ENCODE peak calls at places on chromosomes 3 and 15, in four cellular contexts. A is GM12878, L is HepG2, V is H1. I is an unnamed sample.

GRCh38 chr15:33618300-33618699 is 307.5 kb downstream of the RYR3 start:
- DNase-seq in L (no peak), V (no peak), A (no peak), I (no peak)

GRCh38 chr3:157769378-157769777 is 266.2 kb upstream of the VEPH1 start:
- DNase-seq in L (no peak), A (no peak), V (no peak), I (no peak)

GRCh38 chr3:170419301-170420087 is 826 bp downstream of the CLDN11 start:
- DNase-seq in A (no peak), V (no peak), L (no peak), I (no peak)

GRCh38 chr15:48602358-48603122 is 43.0 kb downstream of the FBN1 start:
- DNase-seq in A (no peak), L (no peak), V (no peak), I (no peak)

GRCh38 chr3:33063651-33064051 is 33.3 kb downstream of the GLB1 start:
- DNase-seq in V (no peak), A (peak), L (no peak), I (no peak)

GRCh38 chr3:125067225-125067624 is 11.4 kb upstream of the HEG1 start:
- DNase-seq in V (no peak), A (no peak), L (no peak), I (no peak)

GRCh38 chr3:34022147-34022546 is 223.7 kb downstream of the PDCD6IP start:
- DNase-seq in L (no peak), A (no peak), V (no peak), I (no peak)

GRCh38 chr15:78049691-78050440 is 27.6 kb downstream of the TBC1D2B start:
- DNase-seq in A (peak), V (no peak), L (no peak), I (no peak)

GRCh38 chr3:115693868-115694267 is 70.6 kb downstream of the GAP43 start:
- DNase-seq in A (no peak), V (no peak), L (no peak), I (no peak)

GRCh38 chr15:96851613-96852012 is 521.1 kb downstream of the NR2F2 start:
- DNase-seq in V (no peak), A (no peak), L (no peak), I (no peak)

GRCh38 chr15:96849501-96849900 is 519.0 kb downstream of the NR2F2 start:
- DNase-seq in L (no peak), A (no peak), V (no peak), I (no peak)
- TF ChIP-seq SUZ12 in L (no peak), A (no peak), V (no peak), I (no peak)

DNA sequence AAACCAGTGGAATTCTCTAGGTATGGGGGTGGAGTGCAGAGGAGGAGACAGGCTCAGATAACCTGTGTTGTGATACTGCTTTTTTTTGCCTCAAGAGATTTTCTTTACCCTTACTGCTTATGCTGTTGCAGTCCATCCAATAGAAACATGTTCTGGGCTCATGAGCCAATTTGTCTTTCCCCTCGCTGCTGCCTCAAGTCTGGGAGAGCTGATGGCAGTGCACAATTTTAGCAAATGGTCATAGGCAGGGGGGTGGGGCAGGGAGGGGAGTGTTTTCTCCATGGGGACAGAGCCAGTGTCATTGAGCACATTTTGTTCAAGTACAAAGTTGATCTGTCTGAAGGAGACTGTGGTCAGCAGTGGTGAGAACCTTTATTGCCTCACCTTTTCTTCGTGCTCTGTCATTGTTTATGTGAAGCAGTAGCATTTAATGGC is 134.9 kb downstream of the MBNL1 start:
- DNase-seq in A (no peak), L (no peak), V (no peak), I (no peak)
- H3K4me3 ChIP-seq in A (no peak), L (no peak), V (no peak), I (no peak)

DNA sequence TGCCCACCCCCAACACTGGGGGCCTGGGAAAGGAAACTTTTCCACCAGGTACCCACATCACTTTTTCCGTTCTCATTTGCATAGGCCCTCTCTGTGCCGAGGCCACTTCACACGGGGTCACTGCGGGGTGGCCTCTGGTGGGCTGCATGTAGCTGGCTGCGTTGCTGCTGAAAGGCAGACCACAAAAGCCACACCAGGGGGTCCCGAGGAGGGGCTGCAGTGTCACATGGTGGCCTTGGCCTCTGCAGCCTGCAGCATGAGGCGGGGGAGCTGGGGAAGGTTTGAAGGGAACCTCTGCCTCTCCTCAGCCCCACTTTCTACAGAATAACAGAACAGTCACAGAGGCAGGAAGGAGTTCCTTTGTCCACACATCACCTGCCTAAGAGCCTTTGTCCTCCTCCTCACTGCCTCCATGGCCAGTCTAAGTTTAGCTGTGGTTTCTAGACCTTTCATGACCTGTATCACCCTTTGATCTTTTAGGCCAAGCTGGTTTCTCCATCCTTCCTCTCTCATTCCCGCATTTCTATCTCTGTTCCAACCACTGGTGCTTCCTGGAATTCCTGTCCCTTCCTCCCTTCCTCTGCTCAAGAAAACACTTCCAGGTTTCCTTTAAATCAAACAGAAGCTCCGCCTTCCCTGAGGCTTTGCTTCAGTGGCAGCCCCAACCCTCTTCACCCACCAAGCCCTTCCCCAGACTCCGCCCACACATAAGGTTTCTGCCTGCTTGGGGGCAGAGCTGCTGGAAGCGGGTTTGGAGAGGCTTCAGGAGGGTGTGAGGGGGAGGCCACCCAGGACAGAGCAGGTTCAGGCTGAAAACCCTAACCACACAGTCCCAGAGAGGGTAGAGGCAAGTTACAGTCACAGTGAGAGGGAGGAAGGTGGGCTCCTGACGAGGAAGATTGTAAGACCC is 150.7 kb upstream of the TLE3 start:
- DNase-seq in A (no peak), L (no peak), V (no peak), I (peak)
- TF ChIP-seq SUZ12 in A (no peak), L (no peak), V (no peak), I (no peak)

GRCh38 chr3:47159820-47160219 is 4.1 kb downstream of the SETD2 start:
- DNase-seq in A (no peak), V (no peak), L (no peak), I (no peak)
- H3K4me3 ChIP-seq in A (peak), V (no peak), L (no peak), I (no peak)

GRCh38 chr3:132205609-132206008 is 111.6 kb upstream of the ACP3 start:
- DNase-seq in A (no peak), V (no peak), L (no peak), I (no peak)

GRCh38 chr3:132211896-132212295 is 105.3 kb upstream of the ACP3 start:
- DNase-seq in V (no peak), L (no peak), A (no peak), I (no peak)

GRCh38 chr3:132209860-132210259 is 107.3 kb upstream of the ACP3 start:
- DNase-seq in L (no peak), V (no peak), A (no peak), I (no peak)

DNA sequence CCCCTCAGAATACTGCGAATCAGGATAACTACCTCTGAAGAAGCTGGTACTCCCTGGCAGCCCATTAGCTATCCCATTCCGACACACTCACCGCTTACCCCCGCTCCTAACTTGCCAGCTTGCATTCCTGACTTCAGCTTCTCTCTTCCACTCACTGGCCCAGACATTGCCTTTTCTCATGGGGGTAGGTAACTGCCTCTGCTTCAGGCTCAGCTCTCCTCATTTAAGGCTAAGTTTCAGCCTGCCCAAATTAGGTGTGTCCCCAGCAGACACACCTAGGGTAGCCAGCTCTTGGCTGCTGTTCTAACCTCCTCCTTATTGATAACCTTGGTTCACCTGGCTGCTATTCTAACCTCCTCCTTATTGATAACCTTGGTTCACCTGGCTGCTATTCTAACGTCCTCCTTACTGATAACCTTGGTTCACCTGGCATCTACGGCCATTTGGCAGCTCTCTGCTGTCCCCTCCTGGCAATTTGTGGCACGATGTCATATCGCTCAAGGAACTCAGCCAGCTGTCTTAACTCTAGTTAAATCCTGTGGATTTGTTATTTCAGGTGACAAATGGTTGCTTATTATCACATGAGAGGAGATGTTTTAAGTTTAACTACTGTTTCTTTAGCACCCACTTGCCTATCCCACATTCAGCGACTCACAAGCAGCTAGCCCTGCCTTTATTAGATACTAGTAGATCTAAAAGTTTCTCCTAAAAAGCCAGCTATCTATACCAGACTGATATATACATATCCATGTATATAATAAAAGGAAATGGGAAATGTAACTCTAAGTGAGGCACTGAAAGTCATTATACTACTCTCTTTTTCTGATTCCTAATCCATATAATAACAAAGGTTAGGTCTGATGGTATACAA is 106.5 kb upstream of the ACP3 start:
- DNase-seq in V (peak), L (peak), A (no peak), I (no peak)
- TF ChIP-seq SUZ12 in V (no peak), L (no peak), A (no peak), I (no peak)

GRCh38 chr3:184531580-184532290 is 29.9 kb upstream of the EPHB3 start:
- DNase-seq in A (no peak), V (no peak), L (no peak), I (no peak)

GRCh38 chr3:184523825-184524615 is 37.6 kb upstream of the EPHB3 start:
- DNase-seq in A (no peak), V (no peak), L (no peak), I (peak)

GRCh38 chr3:184524981-184525336 is 36.6 kb upstream of the EPHB3 start:
- DNase-seq in V (no peak), L (no peak), A (no peak), I (no peak)

GRCh38 chr3:184525337-184526157 is 36.0 kb upstream of the EPHB3 start:
- DNase-seq in A (no peak), V (no peak), L (no peak), I (peak)

GRCh38 chr3:184526158-184526483 is 35.5 kb upstream of the EPHB3 start:
- DNase-seq in V (no peak), A (no peak), L (no peak), I (peak)
- H3K4me3 ChIP-seq in V (peak), A (no peak), L (peak), I (peak)

GRCh38 chr15:39173426-39173825 is 407.5 kb upstream of the THBS1 start:
- DNase-seq in L (no peak), A (no peak), V (no peak), I (no peak)

GRCh38 chr15:39177561-39177960 is 403.3 kb upstream of the THBS1 start:
- DNase-seq in V (no peak), L (no peak), A (no peak), I (no peak)

GRCh38 chr15:39171944-39172368 is 408.9 kb upstream of the THBS1 start:
- DNase-seq in V (peak), A (peak), L (peak), I (peak)

GRCh38 chr15:39174332-39174731 is 406.5 kb upstream of the THBS1 start:
- DNase-seq in V (no peak), L (no peak), A (no peak), I (no peak)

GRCh38 chr15:39172380-39173281 is 408.2 kb upstream of the THBS1 start:
- DNase-seq in A (no peak), L (peak), V (no peak), I (no peak)
- TF ChIP-seq SUZ12 in A (no peak), L (no peak), V (no peak), I (no peak)

GRCh38 chr3:35078780-35079179 is 560.5 kb upstream of the ARPP21 start:
- DNase-seq in V (no peak), A (no peak), L (no peak), I (no peak)
- H3K4me3 ChIP-seq in V (no peak), A (no peak), L (no peak), I (no peak)

I was measured in NT2/D1.